ENCODE peak calls at places on chromosomes 7 and 10, in ten cellular contexts. C is adrenal gland; P is stomach; Z is GM23248; N is GM12878; I is CD8-positive, alpha-beta T cell; D is cardiac muscle cell; K is upper lobe of right lung; L is lower lobe of right lung; Y is breast epithelium. U is an unnamed sample. For H3K36me3, the result is how much of the 10 kb centered on the place peaks cover.

GRCh38 chr7:51038573-51038972 is 255.9 kb upstream of the GRB10 start:
- DNase-seq in N (no peak), Z (no peak), D (no peak), I (no peak), Y (no peak), C (no peak), K (no peak), L (no peak), P (no peak), U (no peak)

GRCh38 chr10:78920011-78920410 is 148.8 kb upstream of the ZMIZ1 start:
- DNase-seq in K (peak), Z (no peak), C (no peak), D (no peak), L (no peak), Y (no peak), P (no peak), I (no peak), N (no peak), U (peak)

GRCh38 chr7:98107313-98107691 is 640 bp downstream of the LMTK2 start:
- DNase-seq in Y (no peak), K (no peak), D (peak), L (no peak), I (no peak), P (peak), Z (peak), C (peak), N (no peak), U (no peak)

GRCh38 chr7:94556028-94556427 is 46.4 kb downstream of the CASD1 start:
- DNase-seq in L (no peak), N (no peak), C (no peak), P (no peak), Y (no peak), I (no peak), K (no peak), Z (no peak), D (no peak), U (no peak)

GRCh38 chr7:151754142-151754590 is 122.7 kb downstream of the PRKAG2 start:
- DNase-seq in Y (peak), D (peak), L (peak), C (peak), P (peak), I (no peak), Z (peak), N (no peak), K (peak), U (peak)

GRCh38 chr10:132245056-132245455 is 58.3 kb downstream of the DPYSL4 start:
- DNase-seq in P (no peak), Z (no peak), Y (no peak), D (no peak), N (no peak), L (no peak), C (no peak), K (no peak), I (no peak), U (no peak)

GRCh38 chr10:12367272-12367671 is 17.9 kb downstream of the CAMK1D start:
- DNase-seq in Z (no peak), L (no peak), N (no peak), Y (no peak), I (no peak), P (no peak), D (no peak), C (no peak), K (no peak), U (no peak)

GRCh38 chr10:75410135-75410787 is 8.7 kb upstream of the ZNF503 start:
- DNase-seq in Y (no peak), L (no peak), N (no peak), K (no peak), I (no peak), D (peak), P (no peak), Z (no peak), C (no peak), U (no peak)

GRCh38 chr7:25139536-25139935 is 14.5 kb upstream of the CYCS start:
- DNase-seq in L (no peak), C (no peak), P (no peak), Z (no peak), K (no peak), N (no peak), Y (no peak), D (no peak), I (no peak), U (no peak)

GRCh38 chr10:25175527-25176420 is 973 bp downstream of the GPR158 start:
- DNase-seq in Y (no peak), Z (peak), D (peak), C (no peak), L (no peak), K (peak), N (no peak), P (no peak), I (no peak), U (no peak)

GRCh38 chr7:95921543-95921942 is 149.2 kb downstream of the DYNC1I1 start:
- DNase-seq in Z (peak), K (no peak), C (no peak), Y (no peak), P (no peak), I (no peak), D (no peak), N (no peak), L (no peak), U (no peak)

GRCh38 chr10:45410807-45411606 is 37.0 kb downstream of the ALOX5 start:
- DNase-seq in Y (no peak), N (no peak), K (no peak), D (no peak), P (no peak), Z (no peak), L (no peak), I (no peak), C (no peak), U (no peak)

GRCh38 chr7:155344270-155344617 is 46.6 kb downstream of the INSIG1 start:
- DNase-seq in L (peak), N (no peak), K (peak), D (no peak), I (no peak), Z (no peak), C (no peak), Y (no peak), P (no peak), U (peak)

GRCh38 chr7:120949393-120949799 is 1.2 kb upstream of the ING3 start:
- DNase-seq in I (no peak), Y (no peak), L (no peak), N (no peak), K (no peak), D (no peak), P (no peak), Z (peak), C (no peak), U (no peak)

GRCh38 chr7:151150388-151150787 is 17.1 kb downstream of the GBX1 start:
- DNase-seq in Y (no peak), I (no peak), L (no peak), N (no peak), D (no peak), K (no peak), Z (no peak), P (peak), C (no peak), U (no peak)

GRCh38 chr7:95323410-95324129 is 762 bp downstream of the PON1 start:
- DNase-seq in Z (no peak), L (no peak), C (no peak), Y (no peak), K (no peak), N (no peak), I (no peak), P (no peak), D (no peak), U (no peak)

GRCh38 chr7:129859188-129859587 is 93.6 kb downstream of the UBE2H start:
- DNase-seq in Z (no peak), C (no peak), D (peak), N (peak), I (no peak), Y (no peak), L (no peak), P (no peak), K (no peak), U (no peak)

GRCh38 chr10:227014-227413 is 91.8 kb downstream of the ZMYND11 start:
- DNase-seq in D (no peak), N (no peak), L (no peak), C (no peak), K (no peak), Y (no peak), I (no peak), P (no peak), Z (peak), U (no peak)

GRCh38 chr7:98705620-98706019 is 88.5 kb downstream of the NPTX2 start:
- DNase-seq in Y (no peak), I (no peak), K (no peak), D (no peak), Z (no peak), C (no peak), P (no peak), L (no peak), N (no peak), U (no peak)

GRCh38 chr10:62815373-62816111 is 624 bp downstream of the EGR2 start:
- DNase-seq in N (no peak), P (no peak), Z (peak), K (peak), C (no peak), I (no peak), L (peak), D (peak), Y (peak), U (peak)

GRCh38 chr7:105112440-105113418 is 98.7 kb downstream of the KMT2E start:
- DNase-seq in L (peak), D (no peak), K (peak), N (no peak), I (no peak), Z (no peak), Y (no peak), P (peak), C (no peak), U (no peak)
- H3K36me3 ChIP-seq in L (half or more), D (half or more), K (half or more), N (under half), I (under half), Z (half or more), Y (under half), P (half or more), C (under half), U (half or more)

GRCh38 chr10:86001521-86001920 is 365.1 kb downstream of the GRID1 start:
- DNase-seq in Y (no peak), Z (no peak), I (no peak), L (no peak), C (no peak), P (no peak), D (no peak), K (no peak), N (no peak), U (no peak)

GRCh38 chr10:86007171-86007570 is 359.4 kb downstream of the GRID1 start:
- DNase-seq in Y (no peak), D (no peak), K (no peak), L (no peak), N (no peak), Z (no peak), P (no peak), I (no peak), C (no peak), U (no peak)

GRCh38 chr10:86003201-86003621 is 363.4 kb downstream of the GRID1 start:
- DNase-seq in K (no peak), I (no peak), D (no peak), P (no peak), C (no peak), Z (no peak), N (no peak), L (no peak), Y (no peak), U (no peak)

DNA sequence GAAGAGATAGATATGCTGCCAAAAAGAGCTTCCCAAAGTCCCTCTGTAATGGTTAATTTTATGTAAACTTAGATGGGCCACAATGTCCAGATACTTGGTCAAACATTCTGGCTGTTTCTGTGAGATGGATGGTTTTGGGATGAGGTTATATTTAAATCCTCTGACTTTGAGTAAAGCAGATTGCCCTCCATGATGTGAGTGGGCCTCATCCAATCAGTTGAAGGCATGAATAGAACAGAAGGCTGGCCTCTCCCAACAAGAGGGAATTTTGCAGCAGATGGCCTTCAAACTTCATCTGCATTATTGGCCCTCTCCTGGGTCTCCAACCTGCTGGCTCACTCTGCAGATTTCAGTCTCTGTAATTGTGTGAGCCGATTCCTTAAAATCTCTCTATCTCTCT is 362.3 kb downstream of the GRID1 start:
- DNase-seq in K (no peak), P (no peak), C (no peak), Z (no peak), I (no peak), N (no peak), Y (no peak), D (no peak), L (no peak), U (no peak)
- H3K36me3 ChIP-seq in K (under half), P (under half), C (under half), Z (under half), I (under half), N (under half), Y (under half), D (under half), L (under half), U (under half)

DNA sequence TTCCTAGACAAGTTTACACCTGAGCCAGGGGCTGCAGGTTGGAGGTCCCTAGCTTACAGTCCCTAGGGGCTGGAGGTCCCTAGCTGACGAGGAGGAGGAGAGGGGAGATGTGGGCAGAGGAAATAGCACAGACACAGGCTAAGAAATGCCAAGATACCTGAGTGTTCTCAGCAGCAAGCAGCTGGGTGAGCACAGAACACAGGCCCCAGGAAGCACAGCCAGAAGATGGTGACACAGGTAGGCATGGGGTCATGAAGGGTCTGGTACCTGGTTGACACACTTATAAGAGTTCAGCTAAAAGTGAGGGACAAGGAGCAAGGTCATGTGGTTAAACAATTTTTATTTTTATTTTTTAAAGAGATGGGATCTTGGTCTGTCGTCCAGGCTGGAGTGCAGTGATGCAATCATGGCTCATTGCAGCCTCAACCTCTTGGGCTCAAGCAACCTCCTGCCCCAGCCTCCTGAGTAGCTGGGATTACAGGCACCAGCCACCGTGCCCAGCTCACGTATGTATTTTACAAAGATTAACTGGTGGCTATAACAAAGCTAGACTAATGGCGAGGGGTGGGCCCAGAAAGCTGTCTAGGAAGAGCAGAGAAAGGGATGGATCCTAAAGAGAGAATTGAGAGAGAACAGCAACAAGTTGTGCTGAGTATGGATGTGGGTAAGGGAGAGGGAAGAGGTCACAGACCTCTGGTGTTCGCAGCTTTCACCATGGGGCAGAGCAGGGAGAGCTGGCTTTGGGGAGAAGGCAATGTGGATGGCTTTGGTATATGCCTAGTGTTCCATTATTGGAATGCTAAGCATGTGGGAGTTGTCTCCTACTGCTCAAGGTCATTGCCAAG is 140.3 kb upstream of the KLF14 start:
- DNase-seq in C (no peak), K (no peak), N (no peak), D (no peak), L (no peak), I (no peak), Y (no peak), Z (no peak), P (no peak), U (no peak)
- H3K36me3 ChIP-seq in C (under half), K (half or more), N (under half), D (under half), L (half or more), I (under half), Y (under half), Z (half or more), P (half or more), U (under half)

GRCh38 chr7:100881136-100881535 is 6.2 kb downstream of the SRRT start:
- DNase-seq in L (no peak), C (no peak), N (no peak), Z (no peak), K (no peak), Y (no peak), P (no peak), I (no peak), D (no peak), U (no peak)

GRCh38 chr7:100878685-100879084 is 3.8 kb downstream of the SRRT start:
- DNase-seq in Y (no peak), N (no peak), L (no peak), C (no peak), P (no peak), I (no peak), D (no peak), K (no peak), Z (no peak), U (no peak)

GRCh38 chr7:100880645-100881044 is 5.7 kb downstream of the SRRT start:
- DNase-seq in L (no peak), D (no peak), K (no peak), I (no peak), Y (no peak), C (no peak), Z (no peak), P (no peak), N (no peak), U (no peak)

GRCh38 chr7:100878013-100878412 is 3.1 kb downstream of the SRRT start:
- DNase-seq in C (no peak), I (no peak), K (no peak), L (no peak), D (no peak), N (no peak), Y (no peak), Z (no peak), P (no peak), U (no peak)

GRCh38 chr7:100879685-100880261 is 4.9 kb downstream of the SRRT start:
- DNase-seq in D (no peak), Y (no peak), Z (no peak), C (peak), P (no peak), K (no peak), N (no peak), L (no peak), I (no peak), U (no peak)
- H3K36me3 ChIP-seq in D (under half), Y (under half), Z (under half), C (under half), P (half or more), K (half or more), N (under half), L (half or more), I (under half), U (half or more)

DNA sequence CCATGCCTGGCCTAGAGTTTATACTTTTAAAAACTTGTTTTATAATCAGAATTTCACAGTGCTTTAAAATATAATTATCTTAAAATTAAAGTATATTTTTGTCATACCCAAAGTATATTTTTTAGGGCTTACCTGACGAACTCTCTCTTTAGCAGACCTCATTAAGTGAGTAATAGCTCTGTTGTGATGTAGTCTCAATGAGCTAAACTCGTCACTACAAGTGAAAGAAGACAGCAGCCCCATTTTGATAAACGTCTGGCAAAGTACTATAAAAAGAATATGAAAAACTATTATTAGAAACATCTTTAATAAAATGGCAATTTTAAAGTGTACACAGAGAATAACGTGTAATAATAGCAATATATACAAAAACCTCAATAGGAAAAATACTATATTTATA is 18.6 kb downstream of the ANKRD61 start:
- DNase-seq in N (no peak), Z (no peak), D (no peak), P (no peak), K (no peak), I (no peak), Y (no peak), L (no peak), C (no peak), U (no peak)
- H3K36me3 ChIP-seq in N (under half), Z (half or more), D (half or more), P (half or more), K (half or more), I (under half), Y (under half), L (half or more), C (under half), U (half or more)